ENCODE peak calls at places on chromosomes 2 and 18, in five cellular contexts. One of them, this sample, is unnamed.

GRCh38 chr2:110662560-110662959 is 15.3 kb downstream of the BUB1 start:
- DNase-seq in neuronal stem cell: no peak
- DNase-seq in H1: no peak
- DNase-seq in H9: no peak
- DNase-seq in IMR-90: peak
- DNase-seq in this sample: no peak

GRCh38 chr2:189751080-189751658 is 11.4 kb downstream of the OSGEPL1 start:
- DNase-seq in neuronal stem cell: peak
- DNase-seq in H1: peak
- DNase-seq in H9: peak
- DNase-seq in IMR-90: peak
- DNase-seq in this sample: peak

GRCh38 chr2:126399001-126399400 is 257.0 kb upstream of the GYPC start:
- DNase-seq in neuronal stem cell: no peak
- DNase-seq in H1: no peak
- DNase-seq in H9: no peak
- DNase-seq in IMR-90: no peak
- DNase-seq in this sample: no peak

GRCh38 chr2:136255648-136256461 is 137.9 kb upstream of the CXCR4 start:
- DNase-seq in neuronal stem cell: no peak
- DNase-seq in H1: no peak
- DNase-seq in H9: no peak
- DNase-seq in IMR-90: no peak
- DNase-seq in this sample: no peak

GRCh38 chr18:26190506-26190905 is 35.7 kb upstream of the TAF4B start:
- DNase-seq in neuronal stem cell: no peak
- DNase-seq in H1: no peak
- DNase-seq in H9: no peak
- DNase-seq in IMR-90: no peak
- DNase-seq in this sample: no peak

GRCh38 chr18:4454548-4455112 is 477 bp downstream of the DLGAP1 start:
- DNase-seq in neuronal stem cell: no peak
- DNase-seq in H1: peak
- DNase-seq in H9: no peak
- DNase-seq in IMR-90: no peak
- DNase-seq in this sample: no peak

GRCh38 chr18:61901334-61901986 is 8.7 kb upstream of the RNF152 start:
- DNase-seq in neuronal stem cell: peak
- DNase-seq in H1: peak
- DNase-seq in H9: peak
- DNase-seq in IMR-90: peak
- DNase-seq in this sample: peak

GRCh38 chr2:6538607-6539006 is 327.1 kb downstream of the CMPK2 start:
- DNase-seq in neuronal stem cell: no peak
- DNase-seq in H1: no peak
- DNase-seq in H9: no peak
- DNase-seq in IMR-90: peak
- DNase-seq in this sample: no peak

GRCh38 chr2:131016826-131017596 is 76.2 kb downstream of the FAM168B start:
- DNase-seq in neuronal stem cell: no peak
- DNase-seq in H1: no peak
- DNase-seq in H9: no peak
- DNase-seq in IMR-90: peak
- DNase-seq in this sample: peak

DNA sequence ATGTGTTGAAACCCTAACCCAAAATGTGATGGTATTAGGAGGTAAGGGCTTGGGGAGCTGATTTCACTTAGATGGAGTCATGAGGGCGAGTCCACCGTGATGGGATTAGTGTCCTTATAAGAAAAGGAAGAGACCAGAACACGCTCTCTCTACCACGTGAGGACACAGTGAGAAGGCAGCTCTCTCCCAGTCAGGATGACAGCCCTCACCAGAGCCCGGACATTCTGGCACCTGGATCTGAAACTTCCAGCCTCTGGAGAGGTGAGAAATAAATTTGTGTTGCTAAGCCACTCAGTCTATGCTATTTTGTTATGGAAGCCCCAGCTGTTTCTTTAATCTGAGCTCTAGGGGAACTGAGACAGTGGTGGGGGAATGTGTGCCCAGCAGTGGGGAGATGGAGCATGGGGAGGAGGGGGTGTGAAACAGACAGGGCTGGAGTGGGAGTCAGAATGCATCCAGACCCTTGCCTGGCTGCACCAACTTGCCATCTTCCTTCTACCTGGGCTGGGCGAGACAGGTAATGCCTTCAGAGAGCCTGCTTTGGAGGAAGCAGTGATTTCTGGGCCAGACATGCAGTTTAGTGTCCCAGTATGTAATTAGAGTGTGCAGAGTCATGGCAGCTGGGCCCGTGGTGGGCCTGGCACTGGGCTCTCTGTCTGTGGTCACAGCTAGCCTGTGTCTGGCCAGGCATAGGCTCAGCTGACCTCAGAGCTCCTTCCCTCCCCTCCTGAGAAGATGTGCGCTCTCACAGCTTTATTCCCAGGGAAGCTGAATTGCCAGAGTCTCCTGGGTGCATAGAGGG is 38.1 kb downstream of the RHOB start:
- DNase-seq in neuronal stem cell: no peak
- DNase-seq in H1: no peak
- DNase-seq in H9: no peak
- DNase-seq in IMR-90: no peak
- DNase-seq in this sample: no peak
- H2AK5ac ChIP-seq in neuronal stem cell: no peak
- H2AK5ac ChIP-seq in H1: no peak
- H2AK5ac ChIP-seq in H9: no peak
- H2AK5ac ChIP-seq in IMR-90: no peak
- H2AK5ac ChIP-seq in this sample: peak

DNA sequence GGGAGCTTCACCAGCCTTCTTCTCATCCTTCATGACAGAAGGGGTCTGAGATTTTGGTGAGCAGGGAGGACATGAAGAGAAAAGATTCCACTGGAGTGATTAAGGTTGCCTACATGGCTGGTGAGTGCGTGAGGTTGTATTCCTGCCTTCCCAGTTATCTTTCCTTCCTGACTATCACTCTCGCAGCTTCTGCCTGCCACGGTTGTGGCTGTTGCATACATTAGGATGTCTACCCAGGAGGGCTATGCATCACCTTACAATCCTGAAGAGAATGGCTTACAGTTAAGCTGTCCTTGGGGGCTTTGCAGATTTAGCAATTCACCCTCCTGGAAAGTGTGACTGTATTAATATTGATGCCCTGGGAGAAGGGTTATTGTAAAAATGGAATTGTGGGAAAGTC is 571.0 kb downstream of the TSN start:
- DNase-seq in neuronal stem cell: no peak
- DNase-seq in H1: no peak
- DNase-seq in H9: no peak
- DNase-seq in IMR-90: no peak
- DNase-seq in this sample: no peak
- H4K8ac ChIP-seq in neuronal stem cell: no peak
- H4K8ac ChIP-seq in H1: no peak
- H4K8ac ChIP-seq in H9: no peak
- H4K8ac ChIP-seq in IMR-90: no peak
- H4K8ac ChIP-seq in this sample: no peak

DNA sequence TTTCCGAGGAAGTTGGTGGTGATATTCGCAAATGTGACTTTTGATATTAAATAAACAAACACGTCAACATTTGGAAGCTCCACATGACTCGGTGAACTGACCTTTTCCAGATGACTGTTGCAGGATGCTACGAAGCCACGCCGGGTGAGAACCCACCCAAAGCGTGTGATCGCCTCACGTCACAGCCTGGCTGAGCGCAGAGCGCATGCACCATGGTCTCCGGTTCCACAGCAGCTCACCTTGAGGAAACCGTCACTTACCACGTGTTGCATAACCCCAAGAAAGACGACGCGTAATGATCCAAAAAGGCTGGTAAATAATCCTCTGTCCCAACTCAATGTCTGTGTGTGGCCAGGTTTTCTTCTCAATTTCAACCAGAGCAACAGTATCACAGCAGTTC is 64.5 kb upstream of the CTDP1 start:
- DNase-seq in neuronal stem cell: no peak
- DNase-seq in H1: peak
- DNase-seq in H9: no peak
- DNase-seq in IMR-90: no peak
- DNase-seq in this sample: no peak
- H2AK5ac ChIP-seq in neuronal stem cell: no peak
- H2AK5ac ChIP-seq in H1: no peak
- H2AK5ac ChIP-seq in H9: no peak
- H2AK5ac ChIP-seq in IMR-90: no peak
- H2AK5ac ChIP-seq in this sample: no peak

DNA sequence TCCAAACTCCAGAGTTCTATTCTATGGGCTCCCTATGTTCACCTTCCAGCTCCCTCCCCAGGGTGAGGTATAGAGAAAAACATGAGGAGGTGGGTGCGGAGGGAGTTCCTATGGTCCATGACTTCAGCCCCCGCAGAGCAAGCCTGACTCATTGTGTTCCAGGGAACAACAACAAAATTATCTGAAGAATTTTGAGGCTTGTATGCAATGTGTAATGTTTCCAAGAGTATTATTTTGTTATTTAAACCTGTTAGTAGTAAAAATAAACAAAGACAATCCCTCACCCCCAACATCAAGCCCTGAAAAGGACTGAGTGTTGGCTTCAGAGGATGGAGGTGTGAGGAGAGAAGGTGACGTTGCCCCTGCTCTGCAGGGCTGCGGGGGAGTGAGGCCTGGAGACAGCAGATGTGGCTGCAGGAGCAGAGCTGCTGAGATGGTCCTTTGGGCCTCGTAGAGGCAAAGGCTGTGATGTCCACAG is 29.0 kb downstream of the LAMA3 start:
- DNase-seq in neuronal stem cell: no peak
- DNase-seq in H1: no peak
- DNase-seq in H9: no peak
- DNase-seq in IMR-90: peak
- DNase-seq in this sample: peak
- H4K8ac ChIP-seq in neuronal stem cell: no peak
- H4K8ac ChIP-seq in H1: no peak
- H4K8ac ChIP-seq in H9: no peak
- H4K8ac ChIP-seq in IMR-90: peak
- H4K8ac ChIP-seq in this sample: no peak

GRCh38 chr2:98912957-98913915 is 22.8 kb downstream of the CRACDL start:
- DNase-seq in neuronal stem cell: no peak
- DNase-seq in H1: no peak
- DNase-seq in H9: no peak
- DNase-seq in IMR-90: no peak
- DNase-seq in this sample: no peak
- H2AK5ac ChIP-seq in neuronal stem cell: no peak
- H2AK5ac ChIP-seq in H1: no peak
- H2AK5ac ChIP-seq in H9: no peak
- H2AK5ac ChIP-seq in IMR-90: no peak
- H2AK5ac ChIP-seq in this sample: no peak

GRCh38 chr2:221125691-221126090 is 446.4 kb downstream of the EPHA4 start:
- DNase-seq in neuronal stem cell: no peak
- DNase-seq in H1: no peak
- DNase-seq in H9: no peak
- DNase-seq in IMR-90: peak
- DNase-seq in this sample: no peak
- H4K8ac ChIP-seq in neuronal stem cell: no peak
- H4K8ac ChIP-seq in H1: no peak
- H4K8ac ChIP-seq in H9: no peak
- H4K8ac ChIP-seq in IMR-90: no peak
- H4K8ac ChIP-seq in this sample: no peak

DNA sequence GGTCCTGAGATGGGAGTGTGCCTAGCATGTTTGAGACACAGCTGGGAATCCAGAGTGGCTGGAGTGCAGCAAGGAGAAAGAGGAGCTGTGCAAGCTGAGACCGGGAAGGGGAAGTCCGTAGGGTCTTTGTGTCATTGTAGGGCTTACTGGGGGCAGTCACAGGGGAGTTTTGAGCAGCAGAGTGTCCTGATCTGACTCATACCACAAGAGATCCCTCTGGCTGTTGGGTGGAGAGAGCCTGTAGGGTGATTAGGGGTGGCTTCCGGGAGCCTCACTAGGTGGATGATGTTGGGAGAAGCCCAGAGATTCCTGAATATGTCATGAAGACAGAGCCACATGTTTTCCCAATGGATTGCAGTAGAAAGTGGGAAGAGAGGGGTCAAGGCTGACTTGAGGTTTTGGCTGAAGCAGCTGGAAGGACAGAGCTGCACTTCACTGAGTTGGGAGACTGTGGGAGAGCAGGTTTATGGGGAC is 30.9 kb downstream of the FHOD3 start:
- DNase-seq in neuronal stem cell: no peak
- DNase-seq in H1: peak
- DNase-seq in H9: peak
- DNase-seq in IMR-90: no peak
- DNase-seq in this sample: no peak
- H2AK5ac ChIP-seq in neuronal stem cell: peak
- H2AK5ac ChIP-seq in H1: no peak
- H2AK5ac ChIP-seq in H9: no peak
- H2AK5ac ChIP-seq in IMR-90: no peak
- H2AK5ac ChIP-seq in this sample: no peak

This sample was measured in trophoblast cell.